ENCODE peak calls at places on chromosomes 2 and 18, in six cellular contexts. X is stomach, Y is spleen, U is H1, T is K562, N is breast epithelium. V is an unnamed sample.

GRCh38 chr2:150610670-150611279 is 123.3 kb upstream of the RND3 start:
- DNase-seq in T (peak), X (peak), Y (no peak), N (no peak), U (peak), V (no peak)

GRCh38 chr2:62304429-62305417 is 108.8 kb downstream of the B3GNT2 start:
- DNase-seq in Y (peak), T (peak), X (peak), N (peak), U (no peak), V (no peak)

GRCh38 chr18:44526705-44527415 is 153.8 kb upstream of the SETBP1 start:
- DNase-seq in T (no peak), U (no peak), Y (no peak), N (no peak), X (no peak), V (no peak)

GRCh38 chr2:25576596-25576995 is 96.8 kb downstream of the DTNB start:
- DNase-seq in X (no peak), N (no peak), Y (no peak), U (no peak), T (no peak), V (no peak)

GRCh38 chr18:80042785-80043184 is 8.6 kb downstream of the RBFA start:
- DNase-seq in N (no peak), Y (no peak), X (no peak), U (no peak), T (no peak), V (no peak)

GRCh38 chr18:66048404-66048803 is 297.6 kb downstream of the CDH7 start:
- DNase-seq in X (no peak), N (no peak), Y (no peak), T (no peak), U (no peak), V (no peak)

GRCh38 chr2:218031771-218032257 is 29.0 kb upstream of the TNS1 start:
- DNase-seq in Y (no peak), T (no peak), U (no peak), X (no peak), N (no peak), V (no peak)

GRCh38 chr2:221448086-221448856 is 123.8 kb downstream of the EPHA4 start:
- DNase-seq in T (no peak), U (no peak), Y (no peak), N (no peak), X (no peak), V (no peak)

GRCh38 chr2:152623775-152624174 is 93.5 kb downstream of the PRPF40A start:
- DNase-seq in X (no peak), Y (no peak), N (no peak), U (no peak), T (no peak), V (no peak)

GRCh38 chr18:25334588-25334987 is 17.4 kb downstream of the ZNF521 start:
- DNase-seq in X (no peak), N (no peak), T (no peak), Y (no peak), U (no peak), V (no peak)
- TF ChIP-seq POLR2A in X (no peak), N (no peak), T (no peak), Y (no peak), U (no peak), V (no peak)

GRCh38 chr2:27756091-27756490 is 15.4 kb upstream of the MRPL33 start:
- DNase-seq in X (no peak), T (no peak), Y (no peak), N (no peak), U (no peak), V (no peak)

GRCh38 chr2:27752551-27753237 is 18.8 kb upstream of the MRPL33 start:
- DNase-seq in N (no peak), X (peak), Y (no peak), U (peak), T (peak), V (no peak)

GRCh38 chr2:27751377-27751776 is 20.1 kb upstream of the MRPL33 start:
- DNase-seq in T (no peak), Y (no peak), U (no peak), N (no peak), X (no peak), V (no peak)

GRCh38 chr2:27754831-27755230 is 16.7 kb upstream of the MRPL33 start:
- DNase-seq in U (no peak), N (no peak), Y (no peak), X (no peak), T (no peak), V (no peak)

GRCh38 chr2:27753744-27754588 is 17.6 kb upstream of the MRPL33 start:
- DNase-seq in Y (peak), N (peak), U (peak), T (peak), X (peak), V (peak)
- TF ChIP-seq POLR2AphosphoS5 in Y (peak), N (no peak), U (peak), T (no peak), X (peak), V (no peak)

GRCh38 chr2:175168564-175168945 is 552 bp upstream of the ATF2 start:
- DNase-seq in T (no peak), Y (no peak), X (no peak), N (no peak), U (no peak), V (no peak)
- TF ChIP-seq POLR2A in T (peak), Y (no peak), X (peak), N (peak), U (no peak), V (peak)

DNA sequence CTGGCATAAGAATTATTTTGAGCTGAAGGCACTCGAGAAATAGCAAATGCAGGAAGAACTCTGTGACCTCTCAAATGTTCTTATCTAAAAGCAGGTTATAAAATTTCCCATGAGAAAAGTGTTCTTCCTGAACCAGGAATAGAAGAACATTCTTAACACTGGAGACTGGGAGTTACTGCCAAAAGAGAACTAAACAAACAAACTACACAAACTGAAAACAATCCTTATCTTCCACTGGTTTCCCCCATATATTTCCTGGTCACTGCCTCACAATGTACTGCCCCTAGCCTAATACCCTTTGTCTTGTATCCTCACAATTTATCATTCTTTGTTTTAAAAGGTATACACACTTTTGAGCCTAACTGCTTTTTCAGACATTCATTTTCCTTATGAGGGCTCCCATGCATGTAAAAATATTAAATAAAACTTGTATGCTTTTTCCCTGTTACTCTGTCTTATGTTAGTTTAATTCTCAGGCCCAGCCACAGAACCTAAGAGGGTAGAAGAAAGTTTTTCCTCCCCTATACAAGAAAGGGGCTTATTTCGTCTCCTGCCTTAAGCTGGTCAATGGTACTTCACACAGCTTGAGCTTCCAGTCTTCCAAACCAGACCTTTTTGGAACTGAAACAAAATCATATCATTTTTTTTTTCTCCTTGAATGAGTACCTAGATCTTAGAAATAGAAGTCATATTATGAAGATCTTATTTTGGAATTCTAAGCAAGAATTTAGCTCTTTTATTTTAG is 110.6 kb downstream of the MSTN start:
- DNase-seq in U (no peak), X (no peak), T (no peak), N (no peak), Y (no peak), V (no peak)
- TF ChIP-seq POLR2AphosphoS5 in U (no peak), X (no peak), T (no peak), N (no peak), Y (no peak), V (no peak)

DNA sequence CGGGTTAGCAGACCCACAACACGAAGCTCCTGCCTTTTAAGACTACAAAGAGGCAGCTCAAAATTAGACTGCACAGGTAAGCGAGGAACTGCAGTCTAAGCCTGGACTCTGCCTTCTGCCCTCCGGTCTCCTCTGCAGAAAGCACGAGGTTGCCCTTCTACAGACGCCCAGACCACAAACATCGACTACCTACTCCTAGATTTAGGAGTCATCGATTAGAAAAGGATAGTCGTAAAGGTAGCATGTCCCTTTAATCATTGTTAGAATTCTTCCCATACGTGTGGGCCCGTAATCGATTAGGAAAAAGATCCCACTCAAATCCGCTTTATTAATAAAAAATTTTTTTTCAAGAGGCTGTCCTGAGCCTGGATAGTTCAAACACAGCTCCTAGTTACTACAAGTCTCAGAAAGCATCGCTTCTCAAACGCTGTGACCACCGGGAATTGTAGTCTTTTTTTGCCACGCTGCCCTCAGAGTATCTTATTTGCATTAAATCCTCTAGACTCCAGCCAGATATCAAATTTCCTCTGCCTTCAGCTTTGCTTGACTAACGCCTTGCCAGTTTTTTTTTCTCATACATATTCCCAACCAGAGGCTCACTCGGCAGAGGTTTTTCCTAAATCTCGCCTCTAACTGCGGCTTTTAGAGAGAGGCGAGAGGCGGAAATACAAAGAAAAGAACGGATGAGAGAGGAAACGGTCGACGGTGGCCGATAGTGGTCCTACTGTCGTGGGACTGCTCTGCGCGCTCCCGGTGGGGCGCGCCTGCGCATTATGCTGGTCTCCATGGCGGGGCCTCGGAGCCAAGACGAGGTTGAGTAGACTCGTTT is at the start of the genes CARF and WDR12:
- DNase-seq in T (peak), X (peak), Y (peak), N (peak), U (peak), V (peak)
- TF ChIP-seq POLR2A in T (peak), X (no peak), Y (no peak), N (peak), U (peak), V (peak)

GRCh38 chr2:176646033-176646615 is 376.9 kb downstream of the MTX2 start:
- DNase-seq in Y (no peak), N (no peak), T (no peak), X (no peak), U (peak), V (no peak)
- TF ChIP-seq POLR2AphosphoS5 in Y (no peak), N (no peak), T (no peak), X (no peak), U (no peak), V (no peak)

GRCh38 chr2:175180701-175181103 is 808 bp downstream of the ATP5MC3 start:
- DNase-seq in X (peak), T (peak), N (no peak), U (no peak), Y (no peak), V (peak)
- TF ChIP-seq POLR2A in X (no peak), T (no peak), N (no peak), U (no peak), Y (no peak), V (peak)

GRCh38 chr2:64636105-64636873 is 17.4 kb downstream of the SERTAD2 start:
- DNase-seq in X (no peak), N (no peak), T (no peak), Y (peak), U (peak), V (peak)

GRCh38 chr2:64632855-64633819 is 20.6 kb downstream of the SERTAD2 start:
- DNase-seq in X (no peak), U (no peak), Y (no peak), T (no peak), N (no peak), V (no peak)

GRCh38 chr2:64637000-64637628 is 16.6 kb downstream of the SERTAD2 start:
- DNase-seq in N (no peak), Y (no peak), U (no peak), T (no peak), X (no peak), V (no peak)

GRCh38 chr2:64637931-64638330 is 15.8 kb downstream of the SERTAD2 start:
- DNase-seq in X (no peak), U (no peak), N (no peak), T (peak), Y (no peak), V (no peak)

DNA sequence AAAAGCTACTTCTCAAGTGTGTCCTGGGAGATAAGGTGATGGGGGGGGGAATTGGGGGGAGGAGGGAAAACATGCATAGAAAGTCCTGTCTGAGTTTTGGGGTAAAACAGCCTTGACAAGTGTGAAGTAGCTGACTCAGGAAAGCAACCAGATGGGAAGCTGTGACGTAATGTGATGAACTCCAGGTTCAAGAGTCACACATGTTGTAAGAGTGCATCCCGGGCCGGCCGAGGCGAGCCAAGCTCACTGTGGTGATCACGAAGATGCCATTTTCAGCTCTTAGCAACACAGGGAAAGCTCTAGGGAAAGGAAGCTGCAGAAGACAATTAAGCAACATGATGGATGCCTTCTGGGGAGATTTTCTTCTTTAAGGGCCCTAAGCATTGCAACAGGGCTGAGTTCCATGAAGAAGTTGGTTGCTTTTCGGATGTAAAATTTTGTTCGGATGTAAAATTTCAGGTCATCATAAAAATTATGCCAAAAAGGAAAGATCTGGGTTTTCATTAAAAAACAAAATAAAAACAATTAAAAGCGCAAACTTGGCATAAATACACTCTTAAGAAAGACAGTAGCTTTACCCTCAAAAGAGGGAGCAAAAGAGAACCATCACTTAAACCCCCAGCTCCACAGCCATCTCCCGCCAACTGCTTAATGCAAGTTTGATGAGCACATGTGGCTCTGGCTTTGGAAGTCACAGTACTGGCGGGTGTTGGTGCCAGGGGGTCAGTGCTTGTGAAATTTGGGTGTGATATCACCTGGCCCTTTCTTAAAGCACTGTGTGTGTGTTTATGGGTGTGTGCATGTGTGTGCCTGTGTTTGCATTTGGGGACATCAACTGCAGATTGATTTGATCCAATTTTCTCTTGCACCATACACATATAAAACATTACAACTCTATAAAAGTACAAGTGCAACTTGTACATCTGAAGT is 19.1 kb downstream of the SERTAD2 start:
- DNase-seq in N (no peak), T (peak), U (no peak), Y (no peak), X (no peak), V (no peak)
- TF ChIP-seq POLR2AphosphoS5 in N (peak), T (no peak), U (no peak), Y (peak), X (peak), V (no peak)